ENCODE peak calls at places on chromosomes 5 and 9, in nine cellular contexts. Y is AG09319, K is uterus, T is neural crest cell, R is PC-3, A is HFF-Myc, C is colonic mucosa, D is psoas muscle, Q is bronchial epithelial cell. Z is an unnamed sample.

GRCh38 chr5:108079754-108080153 is 302.1 kb downstream of the FBXL17 start:
- DNase-seq in Y (no peak), K (no peak), T (no peak), R (peak; percentile 13), A (no peak), C (no peak), D (no peak), Q (no peak), Z (no peak)

GRCh38 chr5:56525117-56525516 is 290.2 kb upstream of the MAP3K1 start:
- DNase-seq in Y (no peak), K (no peak), T (no peak), R (peak; percentile 87), A (no peak), C (no peak), D (no peak), Q (peak; percentile 88), Z (no peak)

GRCh38 chr5:170257370-170257769 is 24.6 kb downstream of the C5orf58 start:
- DNase-seq in Y (no peak), K (no peak), T (no peak), R (no peak), A (no peak), C (no peak), D (no peak), Q (no peak), Z (no peak)

GRCh38 chr9:103281126-103281525 is 286.0 kb downstream of the CYLC2 start:
- DNase-seq in Y (no peak), K (no peak), T (no peak), R (no peak), A (no peak), C (no peak), D (no peak), Q (no peak), Z (no peak)

GRCh38 chr5:33631786-33632185 is 191.0 kb downstream of the TARS1 start:
- DNase-seq in Y (no peak), K (no peak), T (no peak), R (peak; percentile 25), A (no peak), C (no peak), D (no peak), Q (no peak), Z (no peak)

GRCh38 chr5:32254987-32255900 is 57.5 kb downstream of the MTMR12 start:
- DNase-seq in Y (peak; percentile 43), K (no peak), T (no peak), R (no peak), A (no peak), C (no peak), D (no peak), Q (no peak), Z (no peak)

GRCh38 chr5:42520203-42520602 is 97.0 kb downstream of the GHR start:
- DNase-seq in Y (no peak), K (no peak), T (no peak), R (no peak), A (no peak), C (peak; percentile 36), D (no peak), Q (no peak), Z (no peak)

GRCh38 chr5:130270786-130271185 is 366.5 kb downstream of the CHSY3 start:
- DNase-seq in Y (no peak), K (no peak), T (no peak), R (peak; percentile 52), A (no peak), C (no peak), D (no peak), Q (peak; percentile 76), Z (no peak)

GRCh38 chr9:94002316-94003140 is 47.4 kb upstream of the BARX1 start:
- DNase-seq in Y (peak; percentile 30), K (no peak), T (peak; percentile 64), R (peak; percentile 66), A (peak; percentile 33), C (peak; percentile 29), D (no peak), Q (peak; percentile 55), Z (no peak)

GRCh38 chr9:135278586-135278985 is 191.1 kb downstream of the OLFM1 start:
- DNase-seq in Y (no peak), K (no peak), T (no peak), R (no peak), A (no peak), C (no peak), D (no peak), Q (no peak), Z (no peak)

GRCh38 chr5:10479226-10479721 is 37.6 kb downstream of the ROPN1L start:
- DNase-seq in Y (peak; percentile 24), K (no peak), T (no peak), R (peak; percentile 96), A (peak; percentile 63), C (peak; percentile 87), D (no peak), Q (peak; percentile 93), Z (no peak)

GRCh38 chr9:94867281-94867841 is 140.9 kb downstream of the AOPEP start:
- DNase-seq in Y (no peak), K (peak; percentile 57), T (no peak), R (peak; percentile 79), A (no peak), C (peak; percentile 66), D (peak; percentile 56), Q (peak; percentile 86), Z (no peak)

GRCh38 chr9:133654736-133655657 is 18.8 kb downstream of the DBH start:
- DNase-seq in Y (no peak), K (no peak), T (no peak), R (no peak), A (no peak), C (no peak), D (no peak), Q (no peak), Z (no peak)

GRCh38 chr9:127112683-127113539 is 9.5 kb downstream of the ANGPTL2 start:
- DNase-seq in Y (no peak), K (no peak), T (no peak), R (peak; percentile 61), A (no peak), C (no peak), D (no peak), Q (peak; percentile 82), Z (no peak)

GRCh38 chr9:75907329-75907728 is 16.9 kb downstream of the PCSK5 start:
- DNase-seq in Y (no peak), K (no peak), T (no peak), R (no peak), A (no peak), C (no peak), D (no peak), Q (no peak), Z (no peak)

GRCh38 chr5:78984020-78984610 is 995 bp downstream of the ARSB start:
- DNase-seq in Y (no peak), K (no peak), T (no peak), R (peak; percentile 7), A (no peak), C (no peak), D (no peak), Q (peak; percentile 26), Z (no peak)
- TF ChIP-seq CTCF in Y (no peak), K (no peak), T (no peak), R (no peak), A (peak; percentile 23), C (peak; percentile 25), D (no peak), Q (no peak), Z (no peak)

DNA sequence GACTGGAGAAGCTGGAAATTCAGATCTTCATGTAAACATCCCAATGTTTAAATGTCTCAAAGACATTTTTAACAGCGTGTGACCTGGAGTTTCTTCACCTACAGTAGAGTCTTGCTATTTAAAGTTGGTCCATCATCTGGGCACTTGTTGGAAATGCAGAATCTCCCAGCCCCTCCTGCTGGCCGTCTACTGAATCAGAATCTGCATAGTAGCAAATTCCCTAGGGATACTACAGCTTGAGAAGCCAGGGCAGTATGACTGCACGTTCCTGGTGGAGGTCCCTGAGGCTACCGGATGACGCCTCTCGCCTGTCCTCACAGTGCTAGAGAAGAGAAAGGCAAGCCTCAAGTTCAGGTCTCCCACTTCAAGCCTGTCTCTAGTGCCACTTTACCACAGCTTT is 15.7 kb downstream of the SAP30L start:
- DNase-seq in Y (no peak), K (no peak), T (no peak), R (peak; percentile 19), A (no peak), C (no peak), D (no peak), Q (no peak), Z (no peak)
- TF ChIP-seq CTCF in Y (peak; percentile 7), K (no peak), T (peak; percentile 14), R (peak; percentile 30), A (peak; percentile 37), C (no peak), D (no peak), Q (no peak), Z (peak; percentile 38)

GRCh38 chr5:153476767-153477166 is 13.7 kb upstream of the GRIA1 start:
- DNase-seq in Y (no peak), K (no peak), T (no peak), R (peak; percentile 55), A (peak; percentile 88), C (no peak), D (no peak), Q (peak; percentile 96), Z (no peak)
- TF ChIP-seq CTCF in Y (no peak), K (no peak), T (no peak), R (no peak), A (peak; percentile 27), C (no peak), D (no peak), Q (peak; percentile 52), Z (peak; percentile 24)

GRCh38 chr9:5264219-5264595 is 33.0 kb downstream of the INSL4 start:
- DNase-seq in Y (no peak), K (no peak), T (no peak), R (no peak), A (no peak), C (no peak), D (no peak), Q (no peak), Z (no peak)

GRCh38 chr9:5269249-5269715 is 35.2 kb downstream of the RLN2 start:
- DNase-seq in Y (no peak), K (no peak), T (no peak), R (peak; percentile 74), A (no peak), C (no peak), D (no peak), Q (peak; percentile 76), Z (no peak)

GRCh38 chr9:5263568-5264218 is 32.5 kb downstream of the INSL4 start:
- DNase-seq in Y (no peak), K (no peak), T (no peak), R (peak; percentile 32), A (no peak), C (no peak), D (no peak), Q (peak; percentile 42), Z (no peak)

GRCh38 chr9:5265939-5266338 is 34.7 kb downstream of the INSL4 start:
- DNase-seq in Y (no peak), K (no peak), T (no peak), R (no peak), A (no peak), C (no peak), D (no peak), Q (no peak), Z (no peak)
- TF ChIP-seq CTCF in Y (no peak), K (no peak), T (no peak), R (no peak), A (no peak), C (no peak), D (no peak), Q (peak; percentile 5), Z (no peak)

GRCh38 chr9:71628247-71628646 is 140.1 kb downstream of the CEMIP2 start:
- DNase-seq in Y (no peak), K (no peak), T (no peak), R (peak; percentile 30), A (no peak), C (no peak), D (no peak), Q (no peak), Z (no peak)
- TF ChIP-seq CTCF in Y (peak; percentile 34), K (no peak), T (peak; percentile 12), R (peak; percentile 56), A (peak; percentile 28), C (peak; percentile 22), D (no peak), Q (peak; percentile 11), Z (peak; percentile 39)